ENCODE peak calls at places on chromosomes 6 and 20, in five cellular contexts. C, Z, Y, V and F are unnamed samples.

GRCh38 chr6:91926827-91927226 is 1340.0 kb upstream of the MAP3K7 start:
- DNase-seq in C (no peak), Z (no peak), Y (no peak), V (no peak), F (no peak)

GRCh38 chr6:72999995-73000394 is 225.3 kb downstream of the KHDC1L start:
- DNase-seq in C (no peak), Z (no peak), Y (no peak), V (no peak), F (no peak)

GRCh38 chr6:32393660-32394420 is 13.1 kb downstream of the BTNL2 start:
- DNase-seq in C (no peak), Z (no peak), Y (no peak), V (no peak), F (peak; percentile 79)

GRCh38 chr6:21037453-21037852 is 503.2 kb downstream of the CDKAL1 start:
- DNase-seq in C (no peak), Z (no peak), Y (no peak), V (no peak), F (no peak)

GRCh38 chr6:73579389-73579788 is 58.6 kb upstream of the EEF1A1 start:
- DNase-seq in C (no peak), Z (peak; percentile 77), Y (no peak), V (no peak), F (no peak)

GRCh38 chr6:5422321-5422915 is 161.1 kb downstream of the FARS2 start:
- DNase-seq in C (peak; percentile 39), Z (no peak), Y (peak; percentile 19), V (peak; percentile 52), F (peak; percentile 20)

GRCh38 chr6:66772785-66773184 is 1065.8 kb upstream of the EYS start:
- DNase-seq in C (peak; percentile 84), Z (no peak), Y (no peak), V (no peak), F (peak; percentile 2)

GRCh38 chr6:52263709-52264320 is 19.5 kb upstream of the IL17F start:
- DNase-seq in C (peak; percentile 74), Z (peak; percentile 88), Y (peak; percentile 21), V (peak; percentile 62), F (peak; percentile 41)

GRCh38 chr20:36390719-36391415 is 84.7 kb downstream of the DLGAP4 start:
- DNase-seq in C (no peak), Z (no peak), Y (no peak), V (no peak), F (no peak)

GRCh38 chr6:141321486-141322347 is 811.0 kb upstream of the GJE1 start:
- DNase-seq in C (peak; percentile 76), Z (no peak), Y (no peak), V (no peak), F (no peak)

GRCh38 chr20:57432874-57433491 is 41.8 kb downstream of the RBM38 start:
- DNase-seq in C (no peak), Z (peak; percentile 95), Y (no peak), V (peak; percentile 78), F (no peak)

GRCh38 chr6:65299236-65299635 is 407.8 kb downstream of the EYS start:
- DNase-seq in C (no peak), Z (no peak), Y (no peak), V (no peak), F (no peak)

GRCh38 chr6:130810307-130811030 is 16.7 kb upstream of the SMLR1 start:
- DNase-seq in C (peak; percentile 46), Z (no peak), Y (no peak), V (no peak), F (no peak)

GRCh38 chr20:61879303-61879620 is 186.4 kb downstream of the TAF4 start:
- DNase-seq in C (no peak), Z (no peak), Y (no peak), V (no peak), F (no peak)

GRCh38 chr6:4280721-4281120 is 145.3 kb upstream of the ECI2 start:
- DNase-seq in C (peak; percentile 66), Z (no peak), Y (no peak), V (no peak), F (peak; percentile 99)

GRCh38 chr20:45358282-45359068 is 4.5 kb upstream of the SYS1 start:
- DNase-seq in C (peak; percentile 74), Z (no peak), Y (peak; percentile 66), V (peak; percentile 58), F (no peak)

GRCh38 chr20:6595704-6596103 is 171.8 kb upstream of the BMP2 start:
- DNase-seq in C (peak; percentile 64), Z (no peak), Y (no peak), V (no peak), F (no peak)

GRCh38 chr6:131062245-131063027 is 609 bp downstream of the EPB41L2 start:
- DNase-seq in C (no peak), Z (no peak), Y (no peak), V (peak; percentile 28), F (no peak)

GRCh38 chr6:180295-180694 is 112.0 kb upstream of the DUSP22 start:
- DNase-seq in C (no peak), Z (no peak), Y (no peak), V (no peak), F (no peak)

GRCh38 chr20:44810391-44811149 is at the start of gene RIMS4:
- DNase-seq in C (no peak), Z (no peak), Y (no peak), V (no peak), F (no peak)

GRCh38 chr6:170152111-170152926 is 138.6 kb downstream of the DLL1 start:
- DNase-seq in C (no peak), Z (peak; percentile 74), Y (peak; percentile 59), V (peak; percentile 80), F (no peak)

GRCh38 chr6:16184129-16184528 is 54.3 kb upstream of the GMPR start:
- DNase-seq in C (peak; percentile 9), Z (no peak), Y (no peak), V (peak; percentile 69), F (no peak)

GRCh38 chr6:13729891-13730290 is 18.3 kb upstream of the RANBP9 start:
- DNase-seq in C (peak; percentile 51), Z (no peak), Y (no peak), V (no peak), F (peak; percentile 66)

GRCh38 chr6:45555981-45556771 is 178.4 kb upstream of the SUPT3H start:
- DNase-seq in C (peak; percentile 68), Z (no peak), Y (peak; percentile 19), V (no peak), F (no peak)

GRCh38 chr6:45557454-45557853 is 179.7 kb upstream of the SUPT3H start:
- DNase-seq in C (no peak), Z (no peak), Y (no peak), V (no peak), F (no peak)

GRCh38 chr6:45554596-45554995 is 176.9 kb upstream of the SUPT3H start:
- DNase-seq in C (no peak), Z (no peak), Y (no peak), V (no peak), F (no peak)

GRCh38 chr6:45558858-45559257 is 181.1 kb upstream of the SUPT3H start:
- DNase-seq in C (no peak), Z (no peak), Y (no peak), V (no peak), F (no peak)

GRCh38 chr6:45556828-45557227 is 179.1 kb upstream of the SUPT3H start:
- DNase-seq in C (no peak), Z (no peak), Y (no peak), V (no peak), F (no peak)
- TF ChIP-seq CTCF in C (no peak), Z (no peak), Y (no peak), V (no peak), F (no peak)

DNA sequence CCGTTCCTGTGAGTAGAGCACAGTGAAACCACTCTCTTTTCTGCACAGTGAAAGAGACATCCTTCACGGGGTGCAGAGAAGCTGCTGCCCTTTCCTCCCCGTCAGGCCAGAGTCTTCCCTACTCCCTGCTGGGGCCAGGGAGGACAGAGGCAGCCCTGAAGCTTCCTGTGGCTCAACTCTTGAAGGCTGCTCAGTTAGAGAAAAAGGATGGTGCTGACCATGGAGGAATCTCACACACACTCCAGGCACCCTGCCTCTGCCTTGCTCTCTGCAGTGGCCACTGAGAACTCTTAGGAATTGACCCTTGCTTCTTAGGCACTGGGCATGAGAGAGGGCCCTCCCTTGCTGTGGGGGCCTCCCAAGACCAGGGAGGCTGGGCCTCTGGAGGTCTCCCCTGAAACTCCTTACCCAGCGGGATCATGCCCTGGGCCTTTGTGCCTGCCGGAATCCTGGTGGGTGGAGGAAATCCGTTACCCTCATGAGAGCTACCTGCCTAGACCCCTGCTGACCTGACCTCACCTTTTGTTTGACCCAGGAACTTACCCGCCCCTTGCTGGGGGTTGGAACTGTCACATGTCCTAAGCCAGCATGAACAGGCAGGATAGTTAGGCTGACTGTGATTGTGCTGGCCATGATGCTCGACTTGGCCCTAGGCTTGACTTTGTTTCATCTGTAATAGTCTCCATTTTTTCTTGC is 65.0 kb upstream of the CD93 start:
- DNase-seq in C (no peak), Z (no peak), Y (no peak), V (peak; percentile 18), F (no peak)
- H3K4me1 ChIP-seq in C (peaks cover 45% of the 10 kb centered on the region), Z (peaks cover 24% of the 10 kb centered on the region), Y (no peaks in the 10 kb centered on the region), V (peaks cover 8% of the 10 kb centered on the region), F (peaks cover 23% of the 10 kb centered on the region)

GRCh38 chr20:48722002-48722731 is 105.6 kb downstream of the PREX1 start:
- DNase-seq in C (peak; percentile 71), Z (peak; percentile 83), Y (no peak), V (peak; percentile 38), F (no peak)

GRCh38 chr20:48723308-48724264 is 104.2 kb downstream of the PREX1 start:
- DNase-seq in C (peak; percentile 80), Z (peak; percentile 82), Y (no peak), V (peak; percentile 83), F (no peak)

GRCh38 chr20:48724891-48725588 is 102.8 kb downstream of the PREX1 start:
- DNase-seq in C (no peak), Z (peak; percentile 55), Y (no peak), V (no peak), F (no peak)

GRCh38 chr20:48721324-48722001 is 106.3 kb downstream of the PREX1 start:
- DNase-seq in C (no peak), Z (peak; percentile 74), Y (no peak), V (no peak), F (no peak)

GRCh38 chr20:48722737-48723191 is 105.0 kb downstream of the PREX1 start:
- DNase-seq in C (peak; percentile 39), Z (peak; percentile 83), Y (peak; percentile 32), V (peak; percentile 74), F (no peak)
- TF ChIP-seq CTCF in C (no peak), Z (no peak), Y (no peak), V (no peak), F (no peak)

GRCh38 chr6:139475231-139475630 is 100.8 kb upstream of the CITED2 start:
- DNase-seq in C (no peak), Z (no peak), Y (no peak), V (no peak), F (no peak)

GRCh38 chr6:139473731-139474130 is 99.3 kb upstream of the CITED2 start:
- DNase-seq in C (peak; percentile 5), Z (no peak), Y (no peak), V (no peak), F (no peak)

GRCh38 chr6:139474145-139475108 is 100.0 kb upstream of the CITED2 start:
- DNase-seq in C (peak; percentile 92), Z (peak; percentile 48), Y (no peak), V (no peak), F (no peak)

GRCh38 chr6:139472341-139473038 is 98.0 kb upstream of the CITED2 start:
- DNase-seq in C (peak; percentile 55), Z (no peak), Y (no peak), V (no peak), F (no peak)

DNA sequence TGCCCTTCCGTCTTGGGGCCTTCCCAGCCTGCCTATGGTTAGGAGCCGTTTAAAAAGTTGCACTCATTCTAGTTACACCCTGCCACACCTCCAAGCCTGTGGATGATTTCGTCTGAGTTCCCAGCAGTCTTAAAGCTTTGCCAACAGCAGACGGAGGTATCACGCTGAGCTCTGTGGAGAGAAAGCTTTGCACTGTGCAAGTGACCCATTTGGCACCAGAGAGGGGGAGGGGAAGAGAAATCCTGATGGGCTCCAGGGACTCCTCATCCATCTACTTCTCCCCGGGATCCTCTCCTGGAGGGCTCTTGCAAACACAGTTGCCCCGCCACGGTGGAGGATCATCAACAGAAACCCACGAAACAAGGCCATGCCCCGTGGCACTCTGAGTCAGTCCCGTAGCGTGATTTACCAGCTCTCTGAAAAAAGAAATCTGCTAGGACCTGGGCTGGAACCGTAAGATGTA is 98.8 kb upstream of the CITED2 start:
- DNase-seq in C (peak; percentile 16), Z (no peak), Y (no peak), V (no peak), F (peak; percentile 6)
- H3K4me1 ChIP-seq in C (peaks cover 18% of the 10 kb centered on the region), Z (no peaks in the 10 kb centered on the region), Y (no peaks in the 10 kb centered on the region), V (no peaks in the 10 kb centered on the region), F (peaks cover 14% of the 10 kb centered on the region)